ENCODE peak calls at places on chromosomes 12 and 14, in nine cellular contexts. L is HuH-7.5, A is hippocampal formation, N is psoas muscle, S is DMS53, Q is anterior cingulate cortex, U is bronchial epithelial cell, M is stomach, J is G401. H is an unnamed sample.

GRCh38 chr14:100531591-100532121 is 55.6 kb downstream of the BEGAIN start:
- DNase-seq in S (no peak), N (no peak), Q (no peak), U (no peak), J (no peak), M (peak), L (no peak), A (no peak), H (peak)

GRCh38 chr12:15276088-15276698 is 46.1 kb upstream of the PTPRO start:
- DNase-seq in L (peak), U (peak), S (peak), J (peak), Q (peak), A (peak), M (no peak), N (no peak), H (no peak)

GRCh38 chr12:132638541-132639408 is 20.2 kb downstream of the P2RX2 start:
- DNase-seq in M (no peak), A (no peak), S (peak), N (peak), Q (no peak), U (peak), J (peak), L (peak), H (no peak)

GRCh38 chr12:104562763-104563162 is 106.0 kb downstream of the CHST11 start:
- DNase-seq in L (no peak), S (no peak), M (no peak), U (no peak), N (no peak), Q (no peak), A (no peak), J (no peak), H (no peak)

GRCh38 chr12:11630046-11630706 is 19.3 kb upstream of the ETV6 start:
- DNase-seq in Q (no peak), L (no peak), A (no peak), U (no peak), J (no peak), N (no peak), S (peak), M (peak), H (no peak)

GRCh38 chr14:33237102-33237501 is 298.4 kb downstream of the NPAS3 start:
- DNase-seq in Q (no peak), L (no peak), M (no peak), N (no peak), U (no peak), S (no peak), A (no peak), J (no peak), H (no peak)

GRCh38 chr14:99793213-99794155 is at the start of gene EML1:
- DNase-seq in U (peak), J (peak), L (peak), N (peak), M (peak), A (peak), Q (peak), S (peak), H (peak)

GRCh38 chr14:58918066-58918465 is 270.4 kb upstream of the DAAM1 start:
- DNase-seq in M (no peak), J (no peak), Q (no peak), A (no peak), N (no peak), S (no peak), U (peak), L (no peak), H (no peak)

GRCh38 chr14:99853206-99853605 is 60.0 kb downstream of the EML1 start:
- DNase-seq in J (no peak), A (no peak), S (peak), U (no peak), N (no peak), L (no peak), Q (no peak), M (no peak), H (no peak)

GRCh38 chr14:24806061-24806678 is 172.2 kb upstream of the GZMB start:
- DNase-seq in J (peak), M (peak), L (peak), A (peak), S (peak), U (peak), N (peak), Q (peak), H (no peak)

GRCh38 chr14:25237845-25238244 is 187.9 kb upstream of the STXBP6 start:
- DNase-seq in M (no peak), Q (peak), J (no peak), N (no peak), S (peak), U (peak), L (no peak), A (peak), H (no peak)

GRCh38 chr14:96096639-96097610 is 57.8 kb downstream of the C14orf132 start:
- DNase-seq in Q (no peak), N (no peak), L (no peak), S (peak), U (no peak), M (no peak), A (no peak), J (peak), H (no peak)

GRCh38 chr12:93219947-93220346 is 157.8 kb upstream of the NUDT4 start:
- DNase-seq in J (no peak), N (no peak), A (no peak), Q (no peak), L (no peak), M (no peak), U (no peak), S (no peak), H (no peak)

GRCh38 chr14:100592461-100592871 is 5.2 kb upstream of the BEGAIN start:
- DNase-seq in Q (no peak), U (no peak), L (no peak), S (no peak), A (no peak), J (no peak), N (peak), M (no peak), H (peak)

GRCh38 chr12:95611676-95612309 is 60.5 kb upstream of the USP44 start:
- DNase-seq in M (no peak), S (peak), U (peak), Q (no peak), N (no peak), J (no peak), A (no peak), L (no peak), H (no peak)

GRCh38 chr12:12194206-12194605 is 72.6 kb downstream of the LRP6 start:
- DNase-seq in Q (no peak), N (no peak), L (no peak), U (peak), A (no peak), M (no peak), J (no peak), S (peak), H (no peak)

GRCh38 chr12:75747572-75747995 is 236.2 kb upstream of the KRR1 start:
- DNase-seq in M (no peak), A (no peak), Q (no peak), N (no peak), J (no peak), L (no peak), U (peak), S (no peak), H (no peak)

GRCh38 chr12:42916143-42916542 is 326.6 kb upstream of the PRICKLE1 start:
- DNase-seq in J (no peak), L (no peak), S (peak), M (no peak), A (no peak), U (peak), N (no peak), Q (no peak), H (no peak)

GRCh38 chr12:2161478-2161877 is 108.7 kb downstream of the CACNA1C start:
- DNase-seq in M (peak), S (no peak), J (peak), A (peak), Q (no peak), L (no peak), N (peak), U (no peak), H (no peak)

H was measured in left lung.